ENCODE peak calls at places on chromosomes 12 and 14, in ten cellular contexts. I is PC-9, K is cardiac muscle cell, R is stomach, X is ovary, M is GM23338, E is heart left ventricle, N is uterus, T is breast epithelium, C is endothelial cell of umbilical vein. Z is an unnamed sample.
A peak's percentile ranks its signal among the peaks of the same experiment; 100 is the strongest.

GRCh38 chr14:67704484-67705089 is 2.9 kb downstream of the RDH12 start:
- DNase-seq in I (peak; percentile 66), K (peak; percentile 56), R (no peak), X (no peak), M (peak; percentile 85), E (no peak), N (no peak), T (no peak), C (peak; percentile 68), Z (no peak)

GRCh38 chr14:62125793-62126192 is 363.6 kb downstream of the SNAPC1 start:
- DNase-seq in I (no peak), K (no peak), R (no peak), X (no peak), M (peak; percentile 19), E (no peak), N (no peak), T (no peak), C (no peak), Z (no peak)

GRCh38 chr14:34873591-34874385 is 1.4 kb downstream of the BAZ1A start:
- DNase-seq in I (peak; percentile 75), K (peak; percentile 78), R (peak; percentile 82), X (peak; percentile 64), M (peak; percentile 89), E (peak; percentile 89), N (peak; percentile 75), T (peak; percentile 78), C (peak; percentile 85), Z (no peak)

GRCh38 chr14:68877993-68878575 is 85.2 kb upstream of the ZFP36L1 start:
- DNase-seq in I (no peak), K (no peak), R (no peak), X (no peak), M (no peak), E (no peak), N (no peak), T (no peak), C (no peak), Z (no peak)

GRCh38 chr12:47591387-47591786 is 114.4 kb downstream of the RPAP3 start:
- DNase-seq in I (no peak), K (no peak), R (no peak), X (no peak), M (no peak), E (no peak), N (no peak), T (no peak), C (no peak), Z (no peak)

GRCh38 chr14:101719708-101720107 is 41.8 kb upstream of the PPP2R5C start:
- DNase-seq in I (peak; percentile 33), K (peak; percentile 60), R (peak; percentile 22), X (no peak), M (peak; percentile 64), E (no peak), N (no peak), T (no peak), C (no peak), Z (no peak)

GRCh38 chr14:74566174-74567125 is 45.6 kb downstream of the LTBP2 start:
- DNase-seq in I (peak; percentile 100), K (no peak), R (no peak), X (no peak), M (no peak), E (no peak), N (no peak), T (no peak), C (no peak), Z (peak; percentile 96)

GRCh38 chr14:73267474-73267873 is 30.2 kb downstream of the PAPLN start:
- DNase-seq in I (no peak), K (no peak), R (no peak), X (no peak), M (no peak), E (no peak), N (no peak), T (no peak), C (no peak), Z (no peak)

GRCh38 chr14:51546099-51546498 is 105.6 kb upstream of the FRMD6 start:
- DNase-seq in I (no peak), K (no peak), R (no peak), X (no peak), M (no peak), E (no peak), N (no peak), T (no peak), C (no peak), Z (no peak)

GRCh38 chr14:51544901-51545300 is 106.8 kb upstream of the FRMD6 start:
- DNase-seq in I (no peak), K (no peak), R (no peak), X (no peak), M (no peak), E (no peak), N (no peak), T (no peak), C (no peak), Z (peak; percentile 74)

GRCh38 chr14:51546603-51547258 is 105.0 kb upstream of the FRMD6 start:
- DNase-seq in I (no peak), K (peak; percentile 49), R (no peak), X (no peak), M (no peak), E (no peak), N (no peak), T (no peak), C (no peak), Z (no peak)

GRCh38 chr14:51544426-51544825 is 107.3 kb upstream of the FRMD6 start:
- DNase-seq in I (no peak), K (no peak), R (no peak), X (no peak), M (no peak), E (no peak), N (no peak), T (no peak), C (no peak), Z (no peak)

GRCh38 chr14:51545396-51545795 is 106.3 kb upstream of the FRMD6 start:
- DNase-seq in I (no peak), K (no peak), R (no peak), X (no peak), M (no peak), E (no peak), N (no peak), T (no peak), C (no peak), Z (no peak)
- H3K4me1 ChIP-seq in I (peaks cover 40% of the 10 kb centered on the region), K (peaks cover 15% of the 10 kb centered on the region), R (peaks cover 8% of the 10 kb centered on the region), X (peaks cover 1% of the 10 kb centered on the region), M (no peaks in the 10 kb centered on the region), E (peaks cover 12% of the 10 kb centered on the region), N (no peaks in the 10 kb centered on the region), T (no peaks in the 10 kb centered on the region), C (peaks cover 36% of the 10 kb centered on the region), Z (peaks cover 68% of the 10 kb centered on the region)

GRCh38 chr12:65584041-65584440 is 240.2 kb upstream of the HMGA2 start:
- DNase-seq in I (no peak), K (no peak), R (no peak), X (no peak), M (no peak), E (no peak), N (no peak), T (no peak), C (no peak), Z (no peak)

GRCh38 chr12:65592416-65592815 is 231.9 kb upstream of the HMGA2 start:
- DNase-seq in I (no peak), K (no peak), R (no peak), X (no peak), M (no peak), E (no peak), N (no peak), T (no peak), C (no peak), Z (no peak)

GRCh38 chr12:65585648-65586420 is 238.4 kb upstream of the HMGA2 start:
- DNase-seq in I (no peak), K (no peak), R (no peak), X (no peak), M (no peak), E (no peak), N (no peak), T (no peak), C (no peak), Z (no peak)

GRCh38 chr12:65590318-65590717 is 234.0 kb upstream of the HMGA2 start:
- DNase-seq in I (no peak), K (no peak), R (no peak), X (no peak), M (no peak), E (no peak), N (no peak), T (no peak), C (no peak), Z (no peak)

DNA sequence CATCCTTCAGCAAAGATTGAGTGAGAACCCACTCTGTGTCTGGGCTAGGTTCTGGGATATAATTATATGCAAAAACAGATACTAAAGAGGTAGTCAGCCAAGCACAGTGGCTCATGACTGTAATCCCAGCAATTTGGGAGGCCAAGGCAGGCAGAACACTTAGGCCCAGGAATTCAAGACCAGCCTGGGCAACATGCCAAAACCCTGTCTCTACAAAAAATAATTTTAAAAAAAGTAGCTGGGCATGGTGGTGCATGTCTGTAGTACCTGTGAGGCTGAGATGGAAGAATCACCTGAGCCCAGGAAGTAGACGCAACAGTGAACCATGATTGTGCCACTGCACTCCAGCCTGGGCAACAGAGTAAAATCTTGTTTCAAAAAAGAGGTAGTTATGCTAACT is 237.5 kb upstream of the HMGA2 start:
- DNase-seq in I (no peak), K (no peak), R (no peak), X (no peak), M (no peak), E (no peak), N (no peak), T (no peak), C (no peak), Z (peak; percentile 93)
- H3K27ac ChIP-seq in I (no peak overlapping the region), K (no peak overlapping the region), R (no peak overlapping the region), X (no peak overlapping the region), M (no peak overlapping the region), E (no peak overlapping the region), N (no peak overlapping the region), T (no peak overlapping the region), C (no peak overlapping the region), Z (no peak overlapping the region)

GRCh38 chr14:106276326-106277267 is 750.2 kb downstream of the TMEM121 start:
- DNase-seq in I (no peak), K (no peak), R (no peak), X (no peak), M (no peak), E (no peak), N (no peak), T (no peak), C (no peak), Z (no peak)

DNA sequence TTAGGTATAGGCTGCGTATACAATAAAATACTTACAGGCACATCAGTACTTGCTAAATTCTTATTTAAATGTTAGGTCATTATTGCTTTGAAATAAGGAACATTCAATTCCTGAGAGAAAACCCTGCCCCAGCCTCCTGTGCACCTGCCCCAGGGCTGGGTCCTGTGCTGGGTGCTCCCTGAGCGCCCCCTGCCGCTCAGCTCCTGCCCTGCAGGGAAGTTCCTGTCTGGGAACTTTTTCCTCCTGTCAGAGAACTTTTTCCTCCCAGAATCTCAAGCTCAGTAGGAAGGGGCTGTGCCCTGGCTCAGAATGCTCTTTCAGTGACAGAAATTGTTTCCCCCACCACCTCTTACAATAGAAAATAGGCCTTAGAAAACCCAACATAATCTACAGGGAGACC is 751.1 kb downstream of the TMEM121 start:
- DNase-seq in I (no peak), K (no peak), R (peak; percentile 61), X (no peak), M (no peak), E (no peak), N (no peak), T (no peak), C (no peak), Z (no peak)
- TF ChIP-seq CTCF in I (peak; percentile 66), K (no peak), R (no peak), X (no peak), M (no peak), E (peak; percentile 20), N (no peak), T (no peak), C (no peak), Z (peak; percentile 6)

GRCh38 chr14:86797075-86797351 is 1196.0 kb downstream of the GALC start:
- DNase-seq in I (no peak), K (no peak), R (no peak), X (no peak), M (no peak), E (no peak), N (no peak), T (no peak), C (no peak), Z (no peak)

GRCh38 chr14:86802726-86803125 is 1190.3 kb downstream of the GALC start:
- DNase-seq in I (no peak), K (no peak), R (no peak), X (no peak), M (no peak), E (no peak), N (no peak), T (no peak), C (no peak), Z (no peak)

GRCh38 chr14:86796221-86797074 is 1196.5 kb downstream of the GALC start:
- DNase-seq in I (no peak), K (no peak), R (no peak), X (no peak), M (no peak), E (no peak), N (no peak), T (no peak), C (no peak), Z (no peak)

GRCh38 chr14:86798330-86798729 is 1194.7 kb downstream of the GALC start:
- DNase-seq in I (no peak), K (no peak), R (no peak), X (no peak), M (no peak), E (no peak), N (no peak), T (no peak), C (no peak), Z (no peak)

GRCh38 chr14:86799244-86799647 is 1193.7 kb downstream of the GALC start:
- DNase-seq in I (peak; percentile 44), K (no peak), R (no peak), X (no peak), M (no peak), E (no peak), N (peak; percentile 18), T (no peak), C (no peak), Z (peak; percentile 99)
- H3K4me1 ChIP-seq in I (no peaks in the 10 kb centered on the region), K (no peaks in the 10 kb centered on the region), R (peaks cover 8% of the 10 kb centered on the region), X (no peaks in the 10 kb centered on the region), M (no peaks in the 10 kb centered on the region), E (no peaks in the 10 kb centered on the region), N (no peaks in the 10 kb centered on the region), T (no peaks in the 10 kb centered on the region), C (no peaks in the 10 kb centered on the region), Z (peaks cover 12% of the 10 kb centered on the region)